ENCODE peak calls at places on chromosomes 2 and 18, in four cellular contexts. One of them, this sample, is unnamed.

GRCh38 chr2:206164261-206164862 is 4.7 kb downstream of the EEF1B2 start:
- DNase-seq in WTC11: peak; percentile 38
- DNase-seq in K562: no peak
- DNase-seq in GM12878: no peak
- DNase-seq in this sample: peak; percentile 44

GRCh38 chr2:151374426-151374825 is 17.0 kb downstream of the TNFAIP6 start:
- DNase-seq in WTC11: no peak
- DNase-seq in K562: peak; percentile 33
- DNase-seq in GM12878: no peak
- DNase-seq in this sample: no peak

GRCh38 chr2:38742797-38743559 is 8.2 kb downstream of the SRSF7 start:
- DNase-seq in WTC11: no peak
- DNase-seq in K562: no peak
- DNase-seq in GM12878: no peak
- DNase-seq in this sample: no peak

GRCh38 chr2:25251461-25252273 is 83.3 kb upstream of the POMC start:
- DNase-seq in WTC11: peak; percentile 57
- DNase-seq in K562: peak; percentile 74
- DNase-seq in GM12878: no peak
- DNase-seq in this sample: peak; percentile 84

GRCh38 chr2:134773372-134774073 is 54.7 kb upstream of the TMEM163 start:
- DNase-seq in WTC11: peak; percentile 31
- DNase-seq in K562: no peak
- DNase-seq in GM12878: no peak
- DNase-seq in this sample: peak; percentile 65

GRCh38 chr2:23636412-23636811 is 251.4 kb downstream of the KLHL29 start:
- DNase-seq in WTC11: peak; percentile 45
- DNase-seq in K562: no peak
- DNase-seq in GM12878: no peak
- DNase-seq in this sample: peak; percentile 74

GRCh38 chr2:309148-309969 is 21.5 kb upstream of the ALKAL2 start:
- DNase-seq in WTC11: peak; percentile 53
- DNase-seq in K562: peak; percentile 25
- DNase-seq in GM12878: no peak
- DNase-seq in this sample: no peak

GRCh38 chr2:96347395-96347794 is 11.8 kb downstream of the NCAPH start:
- DNase-seq in WTC11: no peak
- DNase-seq in K562: no peak
- DNase-seq in GM12878: no peak
- DNase-seq in this sample: no peak

GRCh38 chr2:40658917-40659316 is 207.0 kb upstream of the SLC8A1 start:
- DNase-seq in WTC11: peak; percentile 31
- DNase-seq in K562: no peak
- DNase-seq in GM12878: no peak
- DNase-seq in this sample: no peak

GRCh38 chr2:160210599-160211138 is 10.6 kb upstream of the ITGB6 start:
- DNase-seq in WTC11: peak; percentile 86
- DNase-seq in K562: peak; percentile 81
- DNase-seq in GM12878: peak; percentile 75
- DNase-seq in this sample: peak; percentile 52

GRCh38 chr2:230865766-230866703 is 1.3 kb downstream of the ITM2C start:
- DNase-seq in WTC11: peak; percentile 50
- DNase-seq in K562: no peak
- DNase-seq in GM12878: no peak
- DNase-seq in this sample: peak; percentile 81

GRCh38 chr18:58253871-58254270 is 209.8 kb downstream of the NEDD4L start:
- DNase-seq in WTC11: no peak
- DNase-seq in K562: no peak
- DNase-seq in GM12878: no peak
- DNase-seq in this sample: no peak

GRCh38 chr2:70946832-70947442 is 11.2 kb downstream of the ATP6V1B1 start:
- DNase-seq in WTC11: peak; percentile 81
- DNase-seq in K562: peak; percentile 30
- DNase-seq in GM12878: no peak
- DNase-seq in this sample: peak; percentile 71

GRCh38 chr2:65334714-65335113 is 97.7 kb downstream of the SPRED2 start:
- DNase-seq in WTC11: no peak
- DNase-seq in K562: no peak
- DNase-seq in GM12878: no peak
- DNase-seq in this sample: no peak

GRCh38 chr2:158619496-158619895 is 162.7 kb downstream of the PKP4 start:
- DNase-seq in WTC11: no peak
- DNase-seq in K562: no peak
- DNase-seq in GM12878: no peak
- DNase-seq in this sample: no peak

GRCh38 chr2:180463608-180464007 is 456.5 kb upstream of the CWC22 start:
- DNase-seq in WTC11: no peak
- DNase-seq in K562: no peak
- DNase-seq in GM12878: no peak
- DNase-seq in this sample: no peak

GRCh38 chr18:7233398-7233797 is 2.5 kb downstream of the LRRC30 start:
- DNase-seq in WTC11: no peak
- DNase-seq in K562: no peak
- DNase-seq in GM12878: no peak
- DNase-seq in this sample: no peak

GRCh38 chr2:239305222-239305575 is 95.6 kb downstream of the HDAC4 start:
- DNase-seq in WTC11: no peak
- DNase-seq in K562: no peak
- DNase-seq in GM12878: no peak
- DNase-seq in this sample: peak; percentile 77

GRCh38 chr2:3738454-3738853 is 35.1 kb downstream of the DCDC2C start:
- DNase-seq in WTC11: no peak
- DNase-seq in K562: no peak
- DNase-seq in GM12878: no peak
- DNase-seq in this sample: peak; percentile 72

GRCh38 chr2:30233142-30233961 is 2.0 kb downstream of the LBH start:
- DNase-seq in WTC11: no peak
- DNase-seq in K562: peak; percentile 52
- DNase-seq in GM12878: no peak
- DNase-seq in this sample: no peak

GRCh38 chr2:197255550-197255949 is 55.0 kb downstream of the ANKRD44 start:
- DNase-seq in WTC11: peak; percentile 45
- DNase-seq in K562: no peak
- DNase-seq in GM12878: peak; percentile 81
- DNase-seq in this sample: peak; percentile 87

GRCh38 chr2:68483011-68483410 is 15.6 kb downstream of the APLF start:
- DNase-seq in WTC11: no peak
- DNase-seq in K562: no peak
- DNase-seq in GM12878: no peak
- DNase-seq in this sample: no peak

GRCh38 chr2:8148260-8148880 is 533.5 kb upstream of the ID2 start:
- DNase-seq in WTC11: no peak
- DNase-seq in K562: no peak
- DNase-seq in GM12878: no peak
- DNase-seq in this sample: no peak

GRCh38 chr18:12656671-12657047 is 1.2 kb downstream of the SPIRE1 start:
- DNase-seq in WTC11: no peak
- DNase-seq in K562: no peak
- DNase-seq in GM12878: no peak
- DNase-seq in this sample: peak; percentile 48
- TF ChIP-seq USF1 in WTC11: no peak
- TF ChIP-seq USF1 in K562: no peak
- TF ChIP-seq USF1 in GM12878: no peak
- TF ChIP-seq USF1 in this sample: no peak

DNA sequence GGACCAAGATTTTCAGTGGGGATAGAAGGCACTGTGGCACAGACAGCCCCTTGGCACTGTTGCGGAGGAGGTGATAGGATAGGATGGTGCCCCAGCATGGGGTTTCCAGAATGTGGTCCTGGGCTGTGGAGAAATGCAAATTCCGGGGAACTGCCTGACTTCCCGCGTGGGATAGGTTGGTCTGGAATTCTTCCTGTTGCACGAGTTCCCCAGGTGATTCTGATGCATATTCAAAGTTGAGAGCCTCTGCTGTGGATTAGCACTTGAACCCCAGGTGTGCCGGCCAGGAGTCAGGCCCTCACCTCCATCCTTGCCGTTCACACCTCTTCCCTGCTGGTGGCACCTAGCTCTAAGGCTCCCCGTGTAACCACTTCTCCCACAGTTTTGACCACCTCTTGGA is 15.5 kb downstream of the NCK2 start:
- DNase-seq in WTC11: no peak
- DNase-seq in K562: no peak
- DNase-seq in GM12878: no peak
- DNase-seq in this sample: no peak
- TF ChIP-seq USF1 in WTC11: no peak
- TF ChIP-seq USF1 in K562: no peak
- TF ChIP-seq USF1 in GM12878: no peak
- TF ChIP-seq USF1 in this sample: no peak

DNA sequence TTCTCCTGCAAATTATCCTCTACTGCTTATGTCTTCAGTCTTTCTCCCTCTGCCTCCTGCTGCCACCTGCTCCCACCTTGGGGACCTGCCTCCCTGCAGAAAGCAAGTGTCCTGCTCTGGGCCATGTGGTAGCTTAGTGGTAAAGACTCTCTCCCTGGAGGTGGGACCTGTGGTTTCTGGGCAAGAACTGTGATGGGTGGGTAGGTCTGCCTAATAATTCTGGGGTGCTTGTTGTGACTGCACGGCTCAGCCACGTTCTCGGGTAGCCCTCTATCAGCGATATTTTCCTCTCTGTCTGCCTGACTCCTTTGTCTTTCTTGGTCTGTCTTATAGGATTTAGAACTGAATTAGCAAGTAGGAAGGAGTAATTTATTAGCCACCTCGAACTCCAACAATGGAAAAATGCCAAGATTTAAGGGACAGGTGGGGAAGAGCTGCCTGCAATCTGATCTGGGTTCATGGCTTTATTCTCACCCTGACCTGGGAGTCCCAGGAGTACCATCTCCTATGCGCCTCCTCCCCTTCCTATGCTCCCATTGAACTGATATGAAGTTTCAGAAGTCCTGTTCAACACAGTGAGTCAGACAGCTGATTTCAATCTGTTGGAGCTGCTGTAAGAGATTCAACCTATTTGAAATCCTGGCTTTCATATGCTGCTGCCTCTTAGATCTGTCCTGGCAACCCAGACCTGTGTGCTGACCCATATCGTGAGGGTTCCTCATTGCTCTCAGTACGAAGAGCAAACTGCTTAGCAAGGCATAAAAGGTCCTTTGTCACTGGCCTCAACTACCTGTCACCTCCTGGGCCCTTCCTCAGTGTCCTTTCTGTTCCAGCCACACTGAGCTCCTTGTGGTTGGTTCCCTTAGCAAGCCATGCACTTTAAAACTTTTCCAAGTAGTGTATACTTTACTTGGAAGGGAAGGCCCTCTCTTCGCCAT is 16.1 kb upstream of the CD28 start:
- DNase-seq in WTC11: no peak
- DNase-seq in K562: no peak
- DNase-seq in GM12878: no peak
- DNase-seq in this sample: no peak
- TF ChIP-seq USF1 in WTC11: no peak
- TF ChIP-seq USF1 in K562: no peak
- TF ChIP-seq USF1 in GM12878: no peak
- TF ChIP-seq USF1 in this sample: no peak

DNA sequence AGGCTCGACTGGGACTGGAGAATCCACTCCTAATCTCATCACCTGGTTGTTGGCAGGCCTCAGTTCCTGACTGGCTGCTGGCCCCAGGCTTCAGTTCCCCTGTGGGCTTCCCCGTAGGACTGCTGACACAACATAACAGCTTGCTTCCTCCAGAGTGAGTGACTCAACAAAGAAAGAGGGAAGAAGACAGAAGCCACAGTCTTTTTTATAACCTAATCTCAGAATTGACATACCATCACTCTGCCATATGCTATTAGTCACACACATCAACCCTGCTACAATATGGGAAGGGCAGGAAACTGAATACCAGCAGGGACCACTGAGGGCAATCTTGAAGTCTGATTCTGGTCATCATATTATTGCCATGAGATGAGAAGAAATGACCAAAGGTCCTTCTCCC is 76.8 kb upstream of the SLC14A2 start:
- DNase-seq in WTC11: no peak
- DNase-seq in K562: no peak
- DNase-seq in GM12878: no peak
- DNase-seq in this sample: no peak
- TF ChIP-seq USF1 in WTC11: no peak
- TF ChIP-seq USF1 in K562: no peak
- TF ChIP-seq USF1 in GM12878: no peak
- TF ChIP-seq USF1 in this sample: no peak

GRCh38 chr2:101737478-101738240 is 40.2 kb downstream of the MAP4K4 start:
- DNase-seq in WTC11: no peak
- DNase-seq in K562: no peak
- DNase-seq in GM12878: no peak
- DNase-seq in this sample: no peak
- TF ChIP-seq USF1 in WTC11: no peak
- TF ChIP-seq USF1 in K562: no peak
- TF ChIP-seq USF1 in GM12878: no peak
- TF ChIP-seq USF1 in this sample: no peak

DNA sequence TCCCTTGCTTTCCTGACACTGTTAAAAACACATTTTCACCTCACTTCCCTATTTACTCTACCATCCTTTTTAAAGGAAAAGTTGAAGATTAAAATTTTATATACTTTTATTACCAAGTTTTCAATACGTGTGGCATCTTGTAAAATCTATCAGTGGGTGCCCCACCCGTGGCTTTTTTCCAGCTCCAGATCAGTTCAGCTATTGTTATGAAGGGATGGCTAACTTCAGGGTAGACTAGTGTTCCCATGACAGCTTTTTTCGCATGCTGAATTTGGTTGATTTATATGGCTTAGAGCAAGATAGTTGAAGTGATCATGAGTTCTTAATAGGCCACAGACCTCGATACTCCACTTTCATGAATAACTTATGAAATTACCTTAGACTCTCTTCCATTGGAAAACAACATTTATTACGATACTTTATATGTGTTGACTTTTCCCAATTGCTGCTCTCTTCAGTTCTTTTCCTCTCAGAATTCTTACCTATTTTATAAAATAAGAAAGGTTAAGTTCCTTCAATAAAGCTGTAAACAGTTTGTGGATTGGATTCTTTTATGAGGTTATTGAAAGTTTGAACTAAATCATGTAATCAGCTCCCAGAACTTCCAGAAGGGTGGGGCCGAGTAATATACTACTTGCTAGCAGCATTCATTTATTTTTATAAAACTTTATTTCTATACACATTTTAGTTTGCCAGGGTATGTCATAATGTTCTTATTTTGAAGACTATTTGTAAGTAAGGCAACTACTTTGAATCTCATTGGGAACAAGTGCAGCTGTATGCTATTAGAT is 680.9 kb downstream of the SATB2 start:
- DNase-seq in WTC11: no peak
- DNase-seq in K562: no peak
- DNase-seq in GM12878: no peak
- DNase-seq in this sample: no peak
- TF ChIP-seq USF1 in WTC11: no peak
- TF ChIP-seq USF1 in K562: no peak
- TF ChIP-seq USF1 in GM12878: no peak
- TF ChIP-seq USF1 in this sample: no peak